ENCODE peak calls at places on chromosomes 16 and 17, in five cellular contexts. One of them, this sample, is unnamed.

GRCh38 chr17:39966771-39967170 is 4.0 kb downstream of the GSDMA start:
- DNase-seq in tibial nerve: no peak
- DNase-seq in natural killer cell: no peak
- DNase-seq in hepatocyte: no peak
- DNase-seq in Calu3: peak
- DNase-seq in this sample: no peak

GRCh38 chr16:685967-686366 is 1.8 kb upstream of the JMJD8 start:
- DNase-seq in natural killer cell: no peak
- DNase-seq in hepatocyte: peak
- DNase-seq in tibial nerve: no peak
- DNase-seq in Calu3: peak
- DNase-seq in this sample: no peak

GRCh38 chr17:16981928-16982327 is 10.0 kb upstream of the TNFRSF13B start:
- DNase-seq in natural killer cell: no peak
- DNase-seq in tibial nerve: no peak
- DNase-seq in Calu3: no peak
- DNase-seq in hepatocyte: no peak
- DNase-seq in this sample: peak

GRCh38 chr17:44673893-44674292 is 15.7 kb downstream of the CCDC43 start:
- DNase-seq in hepatocyte: no peak
- DNase-seq in tibial nerve: no peak
- DNase-seq in Calu3: no peak
- DNase-seq in natural killer cell: no peak
- DNase-seq in this sample: no peak

GRCh38 chr16:87435399-87436224 is 43.5 kb downstream of the MAP1LC3B start:
- DNase-seq in hepatocyte: no peak
- DNase-seq in natural killer cell: no peak
- DNase-seq in Calu3: no peak
- DNase-seq in tibial nerve: no peak
- DNase-seq in this sample: no peak

GRCh38 chr17:69607162-69607834 is 192.8 kb downstream of the MAP2K6 start:
- DNase-seq in hepatocyte: peak
- DNase-seq in Calu3: peak
- DNase-seq in tibial nerve: peak
- DNase-seq in natural killer cell: no peak
- DNase-seq in this sample: peak

GRCh38 chr16:2388875-2389433 is 40.3 kb upstream of the CCNF start:
- DNase-seq in natural killer cell: no peak
- DNase-seq in tibial nerve: no peak
- DNase-seq in Calu3: peak
- DNase-seq in hepatocyte: no peak
- DNase-seq in this sample: no peak

GRCh38 chr16:52497067-52497816 is 49.7 kb downstream of the TOX3 start:
- DNase-seq in natural killer cell: no peak
- DNase-seq in tibial nerve: no peak
- DNase-seq in hepatocyte: peak
- DNase-seq in Calu3: no peak
- DNase-seq in this sample: no peak

GRCh38 chr16:77437859-77438258 is 3.0 kb upstream of the ADAMTS18 start:
- DNase-seq in natural killer cell: no peak
- DNase-seq in tibial nerve: no peak
- DNase-seq in Calu3: no peak
- DNase-seq in hepatocyte: no peak
- DNase-seq in this sample: no peak

GRCh38 chr17:45136846-45137560 is 1.5 kb downstream of the ACBD4 start:
- DNase-seq in hepatocyte: no peak
- DNase-seq in Calu3: no peak
- DNase-seq in tibial nerve: no peak
- DNase-seq in natural killer cell: no peak
- DNase-seq in this sample: no peak

GRCh38 chr16:67516296-67517177 is 12.1 kb upstream of the RIPOR1 start:
- DNase-seq in hepatocyte: peak
- DNase-seq in natural killer cell: no peak
- DNase-seq in tibial nerve: no peak
- DNase-seq in Calu3: no peak
- DNase-seq in this sample: no peak

GRCh38 chr17:76569607-76570279 is 15.9 kb downstream of the ST6GALNAC2 start:
- DNase-seq in hepatocyte: no peak
- DNase-seq in natural killer cell: no peak
- DNase-seq in Calu3: peak
- DNase-seq in tibial nerve: peak
- DNase-seq in this sample: no peak

GRCh38 chr17:79777166-79777843 is 643 bp upstream of the CBX2 start:
- DNase-seq in hepatocyte: peak
- DNase-seq in Calu3: peak
- DNase-seq in tibial nerve: no peak
- DNase-seq in natural killer cell: no peak
- DNase-seq in this sample: peak

GRCh38 chr17:36566081-36566480 is 21.4 kb downstream of the GGNBP2 start:
- DNase-seq in Calu3: no peak
- DNase-seq in natural killer cell: no peak
- DNase-seq in tibial nerve: no peak
- DNase-seq in hepatocyte: no peak
- DNase-seq in this sample: no peak

GRCh38 chr17:60645918-60646523 is 31.6 kb upstream of the BCAS3 start:
- DNase-seq in Calu3: no peak
- DNase-seq in tibial nerve: no peak
- DNase-seq in natural killer cell: no peak
- DNase-seq in hepatocyte: no peak
- DNase-seq in this sample: no peak

GRCh38 chr16:2751577-2752034 is 832 bp upstream of the SRRM2 start:
- DNase-seq in hepatocyte: no peak
- DNase-seq in tibial nerve: no peak
- DNase-seq in natural killer cell: no peak
- DNase-seq in Calu3: no peak
- DNase-seq in this sample: no peak

GRCh38 chr16:86579268-86580062 is 1.1 kb downstream of the FOXL1 start:
- DNase-seq in hepatocyte: no peak
- DNase-seq in Calu3: peak
- DNase-seq in tibial nerve: no peak
- DNase-seq in natural killer cell: no peak
- DNase-seq in this sample: no peak

GRCh38 chr16:1152123-1152638 is 725 bp upstream of the CACNA1H start:
- DNase-seq in Calu3: no peak
- DNase-seq in natural killer cell: peak
- DNase-seq in tibial nerve: no peak
- DNase-seq in hepatocyte: peak
- DNase-seq in this sample: no peak

GRCh38 chr16:28082624-28083023 is 19.1 kb upstream of the GSG1L start:
- DNase-seq in Calu3: no peak
- DNase-seq in hepatocyte: peak
- DNase-seq in natural killer cell: no peak
- DNase-seq in tibial nerve: no peak
- DNase-seq in this sample: no peak

GRCh38 chr16:8866884-8867482 is 1.8 kb downstream of the CARHSP1 start:
- DNase-seq in Calu3: no peak
- DNase-seq in tibial nerve: no peak
- DNase-seq in hepatocyte: peak
- DNase-seq in natural killer cell: no peak
- DNase-seq in this sample: no peak

GRCh38 chr16:8868272-8869211 is at the start of gene CARHSP1:
- DNase-seq in tibial nerve: peak
- DNase-seq in natural killer cell: peak
- DNase-seq in hepatocyte: peak
- DNase-seq in Calu3: peak
- DNase-seq in this sample: peak

GRCh38 chr16:8872071-8872470 is 3.3 kb upstream of the CARHSP1 start:
- DNase-seq in natural killer cell: no peak
- DNase-seq in tibial nerve: no peak
- DNase-seq in hepatocyte: no peak
- DNase-seq in Calu3: no peak
- DNase-seq in this sample: no peak

GRCh38 chr16:8867483-8868271 is 1.1 kb downstream of the CARHSP1 start:
- DNase-seq in natural killer cell: no peak
- DNase-seq in Calu3: peak
- DNase-seq in hepatocyte: peak
- DNase-seq in tibial nerve: peak
- DNase-seq in this sample: peak

GRCh38 chr16:8869212-8869987 is 594 bp upstream of the CARHSP1 start:
- DNase-seq in tibial nerve: no peak
- DNase-seq in hepatocyte: peak
- DNase-seq in Calu3: no peak
- DNase-seq in natural killer cell: no peak
- DNase-seq in this sample: peak
- TF ChIP-seq CTCF in tibial nerve: no peak
- TF ChIP-seq CTCF in hepatocyte: no peak
- TF ChIP-seq CTCF in Calu3: no peak
- TF ChIP-seq CTCF in natural killer cell: no peak
- TF ChIP-seq CTCF in this sample: peak

DNA sequence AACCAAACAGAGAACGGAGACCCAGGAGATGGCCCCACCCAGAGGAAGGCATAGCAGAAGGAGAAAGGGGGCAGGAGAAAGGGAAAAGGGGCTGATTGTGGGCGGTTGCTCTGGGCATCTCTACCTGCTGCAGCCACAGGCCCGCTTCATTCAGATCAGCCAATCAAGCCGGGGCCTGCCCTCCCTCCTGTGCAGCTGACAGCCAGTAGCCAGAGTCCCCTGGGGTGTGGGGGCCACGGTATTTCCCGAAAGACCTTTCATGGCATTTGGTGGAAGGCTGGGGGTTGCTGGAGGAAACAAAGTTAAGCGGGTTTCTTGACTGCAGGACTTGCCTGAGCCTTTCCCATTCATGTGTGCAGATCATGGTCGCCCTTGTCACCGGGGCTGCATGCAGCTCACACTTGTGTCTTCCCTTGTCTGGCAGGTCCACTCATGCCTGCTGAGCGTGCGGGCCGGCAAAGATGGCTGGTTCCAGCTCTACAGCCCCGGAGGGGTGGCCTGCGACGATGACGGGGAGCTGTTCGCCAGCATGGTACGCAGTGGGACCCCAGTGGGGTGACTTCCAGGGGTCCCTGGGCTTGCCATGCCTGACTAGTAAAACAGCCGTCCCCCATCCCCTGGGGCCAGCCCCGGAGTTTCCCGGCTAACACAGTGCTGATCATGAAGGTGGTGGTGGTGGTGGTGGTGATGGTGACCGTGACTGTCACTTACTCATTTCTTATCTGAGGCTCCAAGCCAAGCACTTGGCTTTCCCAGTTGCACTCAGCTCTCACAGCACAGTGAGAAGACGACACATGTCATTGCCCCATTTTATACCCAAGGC is 82.7 kb upstream of the PLCG2 start:
- DNase-seq in tibial nerve: no peak
- DNase-seq in Calu3: no peak
- DNase-seq in natural killer cell: no peak
- DNase-seq in hepatocyte: no peak
- DNase-seq in this sample: no peak
- TF ChIP-seq CTCF in tibial nerve: no peak
- TF ChIP-seq CTCF in Calu3: no peak
- TF ChIP-seq CTCF in natural killer cell: no peak
- TF ChIP-seq CTCF in hepatocyte: no peak
- TF ChIP-seq CTCF in this sample: no peak

GRCh38 chr16:12392585-12393089 is 411.1 kb downstream of the CPPED1 start:
- DNase-seq in natural killer cell: no peak
- DNase-seq in hepatocyte: no peak
- DNase-seq in tibial nerve: no peak
- DNase-seq in Calu3: no peak
- DNase-seq in this sample: no peak

GRCh38 chr16:12393208-12393607 is 410.5 kb downstream of the CPPED1 start:
- DNase-seq in hepatocyte: no peak
- DNase-seq in Calu3: no peak
- DNase-seq in natural killer cell: no peak
- DNase-seq in tibial nerve: no peak
- DNase-seq in this sample: no peak

GRCh38 chr16:12398736-12399047 is 405.0 kb downstream of the CPPED1 start:
- DNase-seq in hepatocyte: no peak
- DNase-seq in natural killer cell: no peak
- DNase-seq in tibial nerve: no peak
- DNase-seq in Calu3: no peak
- DNase-seq in this sample: no peak

GRCh38 chr16:12395266-12395665 is 408.4 kb downstream of the CPPED1 start:
- DNase-seq in natural killer cell: no peak
- DNase-seq in Calu3: no peak
- DNase-seq in tibial nerve: no peak
- DNase-seq in hepatocyte: no peak
- DNase-seq in this sample: no peak

DNA sequence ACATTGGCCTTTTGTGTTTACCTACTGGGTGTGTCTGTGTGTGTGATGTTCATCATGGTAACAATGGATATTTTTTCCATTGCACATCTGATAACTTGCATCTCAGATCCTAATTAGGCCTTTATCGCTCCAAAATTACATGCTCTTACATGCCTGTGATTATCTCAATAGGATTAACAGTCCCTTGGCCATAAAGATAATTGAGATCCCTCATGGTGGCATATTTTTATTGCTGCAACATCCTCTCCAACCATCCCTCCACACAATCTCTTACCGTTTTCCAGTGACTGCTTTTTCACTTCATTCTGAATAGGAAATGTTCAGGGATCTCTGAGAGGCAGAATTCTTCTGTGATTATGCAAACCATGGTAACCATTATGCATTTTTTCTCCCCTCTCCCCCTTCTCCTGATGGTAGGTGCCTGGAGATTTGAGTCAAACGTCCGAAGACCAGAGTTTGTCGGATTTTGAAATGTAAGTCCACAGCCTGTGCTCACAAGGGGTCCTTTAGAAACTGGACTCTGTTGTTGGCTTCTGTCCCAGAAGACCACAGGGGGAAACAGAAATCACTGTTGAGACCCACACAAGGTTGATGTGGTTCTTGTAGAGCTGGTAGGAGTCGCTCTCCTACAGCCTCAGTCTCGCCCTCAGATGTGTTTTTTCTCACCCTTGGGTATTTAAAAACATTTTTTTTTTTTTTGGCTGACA is 405.5 kb downstream of the CPPED1 start:
- DNase-seq in tibial nerve: no peak
- DNase-seq in Calu3: no peak
- DNase-seq in hepatocyte: no peak
- DNase-seq in natural killer cell: no peak
- DNase-seq in this sample: no peak
- TF ChIP-seq CTCF in tibial nerve: no peak
- TF ChIP-seq CTCF in Calu3: no peak
- TF ChIP-seq CTCF in hepatocyte: no peak
- TF ChIP-seq CTCF in natural killer cell: no peak
- TF ChIP-seq CTCF in this sample: no peak

DNA sequence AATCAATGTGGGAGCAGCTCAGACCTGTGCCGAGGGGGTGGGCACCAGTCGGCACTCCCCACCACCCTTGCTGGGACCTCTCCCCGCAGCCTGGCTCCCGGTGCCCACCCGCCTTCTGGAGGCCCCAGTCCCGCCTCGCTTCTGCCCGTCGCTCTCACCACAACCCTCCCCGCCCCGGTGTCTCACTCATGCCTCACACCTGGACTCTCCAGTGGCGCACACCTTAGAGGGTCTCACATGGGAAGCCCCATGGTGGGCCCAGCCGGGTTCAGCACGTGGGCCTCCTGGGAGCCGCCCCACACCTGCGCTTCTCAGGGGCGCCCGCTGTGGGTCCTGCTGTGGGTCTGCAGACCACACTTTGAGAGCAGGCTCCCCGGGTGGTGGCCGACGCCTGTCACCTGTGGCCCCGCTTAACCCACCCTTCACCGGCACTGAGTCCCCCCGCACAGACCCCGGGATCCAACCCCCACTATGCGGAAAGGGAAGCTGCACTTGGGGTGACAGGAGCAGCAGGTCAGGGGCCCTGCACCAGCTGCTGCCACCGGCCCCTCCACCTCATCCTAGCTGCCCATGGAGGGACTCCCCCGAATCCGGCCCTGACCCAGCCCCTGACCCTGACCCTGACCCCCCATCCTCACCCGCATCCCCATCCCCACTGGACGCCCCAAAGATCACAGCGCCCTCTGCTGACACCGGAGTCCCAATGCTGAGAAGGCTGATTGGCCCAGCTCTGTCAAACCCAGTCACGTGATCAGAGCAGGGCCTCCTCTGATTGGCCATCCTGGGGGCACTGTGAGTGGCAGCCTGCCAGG is 27.4 kb upstream of the SLC38A10 start:
- DNase-seq in tibial nerve: no peak
- DNase-seq in hepatocyte: no peak
- DNase-seq in natural killer cell: no peak
- DNase-seq in Calu3: no peak
- DNase-seq in this sample: peak
- TF ChIP-seq CTCF in tibial nerve: no peak
- TF ChIP-seq CTCF in hepatocyte: peak
- TF ChIP-seq CTCF in natural killer cell: no peak
- TF ChIP-seq CTCF in Calu3: no peak
- TF ChIP-seq CTCF in this sample: peak